ENCODE peak calls at places on chromosomes 16 and 17, in seven cellular contexts. V is PC-3, F is lung, J is right lobe of liver, R is PC-9, X is IMR-90, P is upper lobe of left lung. Y is an unnamed sample.

GRCh38 chr17:2400474-2400866 is 390 bp downstream of the MNT start:
- DNase-seq in V (peak; percentile 27), F (no peak), J (peak; percentile 82), R (no peak), X (no peak), P (peak; percentile 92), Y (peak; percentile 57)

GRCh38 chr16:89365996-89366395 is 124.4 kb downstream of the ANKRD11 start:
- DNase-seq in V (no peak), F (no peak), J (no peak), R (no peak), X (no peak), P (no peak), Y (no peak)

GRCh38 chr17:21419299-21420239 is 43.4 kb downstream of the KCNJ12 start:
- DNase-seq in V (no peak), F (no peak), J (no peak), R (no peak), X (no peak), P (peak; percentile 70), Y (no peak)

GRCh38 chr17:61150686-61151299 is 248.8 kb upstream of the TBX2 start:
- DNase-seq in V (no peak), F (no peak), J (no peak), R (no peak), X (no peak), P (no peak), Y (no peak)

GRCh38 chr16:48852955-48853354 is 243.0 kb upstream of the N4BP1 start:
- DNase-seq in V (no peak), F (no peak), J (no peak), R (no peak), X (no peak), P (peak; percentile 13), Y (no peak)

GRCh38 chr16:50245417-50246298 is 20.7 kb upstream of the ADCY7 start:
- DNase-seq in V (peak; percentile 81), F (peak; percentile 63), J (no peak), R (peak; percentile 78), X (peak; percentile 45), P (peak; percentile 92), Y (peak; percentile 48)

GRCh38 chr16:84462296-84463210 is 41.9 kb downstream of the MEAK7 start:
- DNase-seq in V (peak; percentile 44), F (no peak), J (no peak), R (peak; percentile 39), X (no peak), P (no peak), Y (no peak)

GRCh38 chr17:31558748-31559646 is 167.5 kb downstream of the RAB11FIP4 start:
- DNase-seq in V (peak; percentile 64), F (peak; percentile 67), J (peak; percentile 87), R (peak; percentile 67), X (peak; percentile 80), P (peak; percentile 96), Y (peak; percentile 82)

GRCh38 chr17:79114455-79115301 is 40.1 kb downstream of the ENGASE start:
- DNase-seq in V (peak; percentile 76), F (peak; percentile 67), J (no peak), R (peak; percentile 63), X (no peak), P (peak; percentile 83), Y (peak; percentile 7)

GRCh38 chr17:80992077-80992947 is 671 bp downstream of the CHMP6 start:
- DNase-seq in V (no peak), F (no peak), J (peak; percentile 61), R (no peak), X (no peak), P (peak; percentile 89), Y (peak; percentile 52)

GRCh38 chr16:88870608-88871348 is 4.3 kb upstream of the PABPN1L start:
- DNase-seq in V (no peak), F (no peak), J (no peak), R (no peak), X (no peak), P (peak; percentile 72), Y (no peak)

GRCh38 chr16:48558269-48558915 is 51.6 kb downstream of the N4BP1 start:
- DNase-seq in V (no peak), F (no peak), J (no peak), R (no peak), X (peak; percentile 67), P (no peak), Y (peak; percentile 82)

GRCh38 chr16:82524939-82525338 is 101.8 kb upstream of the CDH13 start:
- DNase-seq in V (no peak), F (no peak), J (no peak), R (no peak), X (no peak), P (no peak), Y (no peak)

GRCh38 chr16:985237-985636 is 3.7 kb downstream of the SOX8 start:
- DNase-seq in V (no peak), F (no peak), J (no peak), R (no peak), X (no peak), P (no peak), Y (no peak)

GRCh38 chr17:16875662-16876061 is 96.3 kb downstream of the TNFRSF13B start:
- DNase-seq in V (no peak), F (no peak), J (no peak), R (no peak), X (no peak), P (no peak), Y (peak; percentile 11)

GRCh38 chr16:57297856-57298255 is 13.4 kb upstream of the PLLP start:
- DNase-seq in V (no peak), F (no peak), J (no peak), R (no peak), X (no peak), P (no peak), Y (no peak)

DNA sequence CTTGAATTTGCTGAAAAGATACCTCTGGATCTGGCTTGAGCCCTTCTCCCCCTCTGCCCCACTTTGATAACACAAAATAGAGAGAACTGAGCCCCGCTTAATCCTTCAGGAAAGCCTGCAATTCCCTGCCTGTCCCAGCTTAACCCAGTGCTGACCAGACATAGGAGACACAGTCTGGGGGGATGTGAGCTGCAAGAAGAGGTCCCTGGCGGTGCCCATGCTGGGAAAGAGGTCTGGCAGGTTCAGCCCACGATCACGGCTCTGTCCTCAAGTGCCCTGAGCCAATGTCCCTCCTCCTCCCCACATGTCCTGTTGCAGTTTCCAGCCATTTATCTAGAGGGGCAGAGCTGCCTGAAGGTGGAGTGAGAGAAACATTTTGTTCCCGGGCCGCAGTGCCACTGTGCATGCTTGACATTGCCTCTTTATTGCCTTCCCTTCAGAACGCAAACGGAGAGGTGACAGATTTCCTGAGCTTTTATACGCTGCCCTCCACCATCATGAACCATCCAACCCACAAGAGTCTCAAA is 29.0 kb downstream of the PLCD3 start:
- DNase-seq in V (no peak), F (no peak), J (no peak), R (no peak), X (no peak), P (no peak), Y (no peak)
- TF ChIP-seq CTCF in V (no peak), F (no peak), J (no peak), R (no peak), X (no peak), P (no peak), Y (no peak)

DNA sequence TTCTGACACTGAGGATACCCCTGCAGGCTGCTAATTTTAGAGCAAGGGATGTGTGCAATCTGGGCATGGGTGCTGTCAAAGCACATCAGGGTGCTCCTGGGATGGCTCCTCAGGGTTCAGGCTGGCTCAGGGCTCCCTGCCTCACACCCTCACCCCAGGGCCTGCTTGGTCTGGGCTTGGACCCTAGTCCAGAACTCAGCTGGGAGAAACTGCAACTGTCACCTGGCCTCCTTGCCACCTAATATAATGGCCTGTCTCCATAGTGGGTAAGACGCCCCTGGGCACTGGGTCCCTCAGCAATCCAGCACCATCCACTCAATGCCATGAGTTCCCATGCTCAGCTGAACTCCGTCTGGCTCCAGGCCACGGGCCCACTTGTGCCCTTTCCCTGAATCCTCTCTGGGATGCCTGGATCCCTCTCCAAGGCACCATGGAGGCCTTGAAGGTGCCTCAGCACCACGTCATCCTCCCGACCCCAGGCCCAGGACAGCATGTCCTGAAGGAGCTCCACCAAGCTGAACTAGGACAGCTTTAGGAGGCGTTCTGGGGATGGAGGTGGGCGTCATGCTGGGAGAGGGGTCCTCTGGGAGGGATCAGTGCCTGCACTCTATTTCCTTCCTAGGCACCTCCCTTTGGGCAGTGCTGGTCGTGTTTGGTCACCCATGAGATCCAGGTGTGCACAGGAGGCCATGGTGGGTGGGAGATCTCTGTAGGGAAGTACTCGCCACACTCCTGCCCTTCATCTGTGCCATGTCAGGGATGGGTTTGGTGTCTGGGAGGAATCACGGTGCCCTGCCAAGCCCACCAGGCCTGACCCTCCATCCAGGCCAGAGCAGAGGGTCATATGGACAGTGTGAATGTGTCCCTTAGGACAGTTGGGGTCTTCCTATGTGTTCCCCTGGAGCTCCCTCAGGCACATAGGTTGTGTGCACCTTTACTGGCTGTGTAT is 1688.4 kb downstream of the TP53TG3F start:
- DNase-seq in V (no peak), F (no peak), J (no peak), R (peak; percentile 32), X (no peak), P (no peak), Y (no peak)
- H3K9me3 ChIP-seq in V (no peaks in the 10 kb centered on the region), F (no peaks in the 10 kb centered on the region), J (no peaks in the 10 kb centered on the region), R (no peaks in the 10 kb centered on the region), X (peaks cover 44% of the 10 kb centered on the region), P (no peaks in the 10 kb centered on the region), Y (no peaks in the 10 kb centered on the region)

GRCh38 chr16:69108905-69109252 is 3.4 kb downstream of the HAS3 start:
- DNase-seq in V (no peak), F (no peak), J (no peak), R (no peak), X (no peak), P (no peak), Y (no peak)

GRCh38 chr16:69106491-69107291 is 1.2 kb downstream of the HAS3 start:
- DNase-seq in V (no peak), F (no peak), J (peak; percentile 37), R (no peak), X (no peak), P (peak; percentile 84), Y (peak; percentile 25)

GRCh38 chr16:69108069-69108904 is 2.8 kb downstream of the HAS3 start:
- DNase-seq in V (peak; percentile 27), F (no peak), J (no peak), R (peak; percentile 35), X (no peak), P (no peak), Y (peak; percentile 24)

GRCh38 chr16:69105501-69106361 is at the start of gene HAS3:
- DNase-seq in V (peak; percentile 75), F (peak; percentile 71), J (peak; percentile 76), R (peak; percentile 71), X (peak; percentile 48), P (peak; percentile 95), Y (peak; percentile 84)

DNA sequence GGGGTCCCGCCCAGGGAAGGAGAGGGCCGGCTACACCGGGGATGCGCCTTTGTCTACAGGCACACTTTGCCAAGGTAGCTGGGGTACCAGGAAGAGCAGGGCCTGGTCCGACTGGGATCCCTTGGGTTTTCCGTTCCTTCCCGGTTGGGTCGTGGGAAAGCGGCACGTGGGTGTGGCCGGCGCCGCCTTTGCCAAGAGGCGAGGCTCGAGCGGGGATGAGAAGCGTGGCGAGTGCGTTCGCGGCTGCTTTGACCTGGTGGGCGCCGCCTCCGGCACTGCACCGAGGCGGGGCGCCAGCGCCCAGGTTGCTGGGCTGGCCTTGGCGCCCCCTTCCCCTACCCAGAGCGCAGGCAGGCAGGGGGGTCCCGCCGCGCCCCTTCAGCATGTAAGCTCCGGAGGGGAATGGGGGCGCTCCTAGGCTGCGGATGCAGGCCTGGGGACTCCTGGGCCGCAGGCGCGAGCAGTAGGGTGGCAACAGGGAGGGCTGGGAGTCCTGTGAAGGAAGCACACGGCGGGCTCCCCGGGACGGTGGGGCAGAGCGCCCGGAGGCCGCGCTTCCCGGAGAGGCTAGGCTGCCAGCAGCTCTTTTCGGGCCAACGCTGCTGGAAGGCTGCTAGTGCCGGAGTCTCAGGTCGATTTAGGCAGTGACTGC is 2.0 kb downstream of the HAS3 start:
- DNase-seq in V (peak; percentile 36), F (peak; percentile 51), J (peak; percentile 50), R (no peak), X (no peak), P (peak; percentile 90), Y (peak; percentile 40)
- H3K27ac ChIP-seq in V (peak overlapping the region; percentile 83), F (no peak overlapping the region), J (no peak overlapping the region), R (no peak overlapping the region), X (no peak overlapping the region), P (peak overlapping the region; percentile 55), Y (no peak overlapping the region)

GRCh38 chr17:38871247-38871991 is 1.6 kb downstream of the LASP1 start:
- DNase-seq in V (peak; percentile 81), F (peak; percentile 80), J (peak; percentile 86), R (peak; percentile 89), X (peak; percentile 80), P (no peak), Y (peak; percentile 69)
- TF ChIP-seq CTCF in V (peak; percentile 25), F (no peak), J (peak; percentile 41), R (peak; percentile 47), X (peak; percentile 15), P (no peak), Y (peak; percentile 6)